ENCODE peak calls at places on chromosome 6, in nine cellular contexts. D, O, F, C, V, L, P, W and K are unnamed samples.

GRCh38 chr6:53009056-53009455 is 14.0 kb upstream of the GSTA4 start:
- DNase-seq in D (no peak), O (no peak), F (no peak), C (no peak), V (no peak), L (no peak), P (no peak), W (no peak), K (no peak)

GRCh38 chr6:109238405-109238804 is 143.1 kb downstream of the CEP57L1 start:
- DNase-seq in D (no peak), O (no peak), F (no peak), C (no peak), V (no peak), L (no peak), P (no peak), W (no peak), K (no peak)

GRCh38 chr6:13519839-13520238 is 32.4 kb upstream of the GFOD1 start:
- DNase-seq in D (no peak), O (no peak), F (no peak), C (no peak), V (no peak), L (no peak), P (no peak), W (no peak), K (no peak)

GRCh38 chr6:24126586-24127192 is 674 bp downstream of the NRSN1 start:
- DNase-seq in D (peak; percentile 49), O (no peak), F (peak; percentile 45), C (peak; percentile 17), V (peak; percentile 34), L (no peak), P (no peak), W (no peak), K (no peak)

GRCh38 chr6:51675551-51676275 is 411.7 kb downstream of the PKHD1 start:
- DNase-seq in D (no peak), O (no peak), F (no peak), C (no peak), V (no peak), L (no peak), P (no peak), W (no peak), K (no peak)

GRCh38 chr6:14824835-14825223 is 421.0 kb upstream of the JARID2 start:
- DNase-seq in D (no peak), O (no peak), F (no peak), C (no peak), V (no peak), L (no peak), P (no peak), W (no peak), K (no peak)

GRCh38 chr6:130959938-130960337 is 103.1 kb downstream of the EPB41L2 start:
- DNase-seq in D (no peak), O (no peak), F (no peak), C (no peak), V (no peak), L (no peak), P (no peak), W (no peak), K (no peak)

GRCh38 chr6:163564536-163564935 is 150.0 kb downstream of the QKI start:
- DNase-seq in D (no peak), O (no peak), F (no peak), C (no peak), V (no peak), L (no peak), P (no peak), W (no peak), K (no peak)

GRCh38 chr6:527989-528673 is 128.8 kb downstream of the HUS1B start:
- DNase-seq in D (no peak), O (no peak), F (no peak), C (no peak), V (no peak), L (no peak), P (no peak), W (no peak), K (no peak)

GRCh38 chr6:75113446-75113845 is 92.4 kb downstream of the COL12A1 start:
- DNase-seq in D (no peak), O (no peak), F (no peak), C (no peak), V (no peak), L (no peak), P (no peak), W (no peak), K (no peak)

GRCh38 chr6:44276667-44277640 is 6.7 kb downstream of the TMEM151B start:
- DNase-seq in D (no peak), O (no peak), F (no peak), C (no peak), V (no peak), L (no peak), P (no peak), W (no peak), K (no peak)

GRCh38 chr6:28258877-28259777 is at the start of gene NKAPL:
- DNase-seq in D (peak; percentile 68), O (peak; percentile 75), F (peak; percentile 58), C (peak; percentile 51), V (peak; percentile 84), L (peak; percentile 89), P (peak; percentile 65), W (peak; percentile 33), K (peak; percentile 48)
- H3K4me3 ChIP-seq in D (peak within 1 kb of the TSS; percentile 1), O (peak within 1 kb of the TSS; percentile 22), F (no peak within 1 kb of the TSS), C (peak within 1 kb of the TSS; percentile 19), V (peak within 1 kb of the TSS; percentile 38), L (peak within 1 kb of the TSS; percentile 38), P (peak within 1 kb of the TSS; percentile 40), W (peak within 1 kb of the TSS; percentile 26), K (peak within 1 kb of the TSS; percentile 69)

DNA sequence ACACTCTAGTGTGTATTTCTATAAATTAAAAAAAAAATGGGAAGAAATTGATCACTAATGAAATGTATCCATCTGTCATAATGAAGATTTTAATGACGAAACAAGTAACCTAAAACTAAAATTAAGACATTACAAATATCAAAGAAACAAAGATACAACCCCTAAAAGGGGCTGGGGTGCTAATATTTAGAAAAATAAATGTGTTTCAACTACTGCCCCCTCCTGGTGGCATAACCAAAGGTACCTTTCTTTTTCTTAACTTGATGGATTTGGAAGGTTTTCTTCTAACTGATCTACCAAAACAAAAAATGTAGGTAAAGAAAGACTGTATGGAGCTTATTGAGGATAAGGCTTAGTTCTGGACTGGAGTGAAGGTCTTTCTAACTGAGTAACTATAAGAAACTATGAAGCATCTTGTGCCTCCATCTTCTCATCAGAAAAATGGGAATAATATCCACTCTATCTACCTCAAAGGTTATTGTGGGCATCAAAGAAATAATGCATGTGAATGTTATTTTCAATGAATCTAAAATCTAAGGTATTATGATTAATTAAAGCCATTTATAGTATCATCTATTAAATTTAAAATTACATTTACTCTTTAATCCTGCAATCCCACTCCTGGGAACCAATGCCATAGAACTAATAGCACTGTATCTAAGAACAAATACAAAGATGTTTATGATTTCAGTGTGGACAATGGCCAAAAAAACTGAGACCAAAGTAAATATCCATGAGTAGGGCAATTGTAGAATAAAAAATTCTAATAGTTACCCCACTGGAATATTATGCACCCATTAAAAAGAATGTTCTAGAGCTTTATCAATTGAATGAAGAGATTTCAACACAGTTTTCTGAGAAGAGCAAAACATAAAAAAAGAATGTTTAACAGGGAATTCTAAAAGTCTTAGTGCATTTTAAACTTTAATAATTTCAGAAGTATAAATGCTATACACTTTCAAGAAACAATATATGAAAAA is 117.2 kb downstream of the BACH2 start:
- DNase-seq in D (no peak), O (no peak), F (no peak), C (no peak), V (no peak), L (no peak), P (no peak), W (no peak), K (no peak)
- TF ChIP-seq CTCF in D (peak; percentile 35), O (no peak), F (no peak), C (no peak), V (no peak), L (peak; percentile 43), P (peak; percentile 20), W (peak; percentile 18), K (no peak)

DNA sequence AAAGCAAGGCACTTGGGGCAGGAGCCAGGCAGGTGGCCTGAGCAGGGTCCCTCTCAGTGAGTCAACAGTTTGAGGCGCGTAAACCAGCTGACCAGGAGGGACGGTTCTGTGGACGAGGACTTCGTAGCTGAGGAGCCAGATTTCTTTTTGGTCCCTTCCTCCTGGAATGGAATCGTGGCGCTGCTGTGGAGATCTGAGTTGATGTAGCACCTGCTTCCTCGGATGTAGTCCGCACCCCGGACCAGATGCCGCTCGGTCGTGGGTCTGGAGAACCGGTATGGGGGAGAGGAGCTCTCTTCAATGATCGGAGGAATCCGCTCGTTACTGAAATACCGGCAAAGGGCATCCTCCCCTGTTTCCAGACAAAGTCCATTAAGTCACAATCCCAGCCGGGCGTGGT is 49.7 kb upstream of the IPCEF1 start:
- DNase-seq in D (no peak), O (no peak), F (no peak), C (no peak), V (no peak), L (no peak), P (no peak), W (no peak), K (no peak)
- TF ChIP-seq POLR2A in D (no peak), O (no peak), F (no peak), C (no peak), V (no peak), L (no peak), P (no peak), W (no peak), K (no peak)

DNA sequence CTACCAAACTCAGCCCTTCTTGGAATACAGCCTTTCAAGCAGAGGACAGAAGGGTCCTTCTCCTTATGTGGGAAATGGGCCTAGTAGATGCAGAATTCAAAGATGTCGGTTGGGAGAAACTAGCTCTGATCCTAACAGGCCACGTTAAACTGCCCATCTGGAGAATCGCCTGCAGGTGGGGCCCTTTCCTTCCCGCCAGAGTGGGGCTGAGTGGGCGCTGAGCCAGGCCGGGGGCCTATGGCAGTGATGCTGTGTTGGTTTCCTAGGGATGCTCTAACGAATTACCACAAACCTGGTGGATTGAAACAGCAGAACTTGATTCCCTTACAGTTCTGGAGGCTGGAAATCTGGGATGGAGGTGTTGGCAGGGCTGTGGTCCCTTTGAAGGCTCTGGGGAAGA is 9.1 kb downstream of the MAPK13 start:
- DNase-seq in D (no peak), O (no peak), F (no peak), C (no peak), V (no peak), L (no peak), P (no peak), W (no peak), K (no peak)
- H3K4me3 ChIP-seq in D (no peak overlapping the region), O (no peak overlapping the region), F (no peak overlapping the region), C (no peak overlapping the region), V (no peak overlapping the region), L (no peak overlapping the region), P (no peak overlapping the region), W (no peak overlapping the region), K (no peak overlapping the region)

GRCh38 chr6:76876922-76877553 is 586.3 kb downstream of the HTR1B start:
- DNase-seq in D (peak; percentile 83), O (no peak), F (peak; percentile 17), C (no peak), V (no peak), L (no peak), P (peak; percentile 54), W (no peak), K (no peak)
- TF ChIP-seq CTCF in D (no peak), O (no peak), F (peak; percentile 27), C (no peak), V (no peak), L (peak; percentile 15), P (no peak), W (no peak), K (no peak)